ENCODE peak calls at places on chromosomes 2 and 18, in ten cellular contexts. One of them, this sample, is unnamed.

GRCh38 chr2:105329561-105330495 is at the start of gene TGFBRAP1:
- DNase-seq in neuronal stem cell: peak; percentile 41
- DNase-seq in esophagus muscularis mucosa: no peak
- DNase-seq in DND-41: peak; percentile 56
- DNase-seq in K562: peak; percentile 67
- DNase-seq in SJCRH30: peak; percentile 66
- DNase-seq in spleen: peak; percentile 92
- DNase-seq in kidney: peak; percentile 85
- DNase-seq in left lung: peak; percentile 93
- DNase-seq in mucosa of descending colon: peak; percentile 55
- DNase-seq in this sample: peak; percentile 70

GRCh38 chr2:102520009-102520408 is 47.0 kb downstream of the SLC9A4 start:
- DNase-seq in neuronal stem cell: peak; percentile 18
- DNase-seq in esophagus muscularis mucosa: no peak
- DNase-seq in DND-41: peak; percentile 15
- DNase-seq in K562: peak; percentile 70
- DNase-seq in SJCRH30: peak; percentile 53
- DNase-seq in spleen: no peak
- DNase-seq in kidney: no peak
- DNase-seq in left lung: no peak
- DNase-seq in mucosa of descending colon: peak; percentile 35
- DNase-seq in this sample: no peak

GRCh38 chr2:236857781-236858180 is 227.9 kb upstream of the COPS8 start:
- DNase-seq in neuronal stem cell: no peak
- DNase-seq in esophagus muscularis mucosa: peak; percentile 72
- DNase-seq in DND-41: no peak
- DNase-seq in K562: no peak
- DNase-seq in SJCRH30: no peak
- DNase-seq in spleen: no peak
- DNase-seq in kidney: no peak
- DNase-seq in left lung: no peak
- DNase-seq in mucosa of descending colon: no peak
- DNase-seq in this sample: peak; percentile 20

GRCh38 chr18:3297025-3297984 is 35.4 kb downstream of the MYL12B start:
- DNase-seq in neuronal stem cell: peak; percentile 78
- DNase-seq in esophagus muscularis mucosa: peak; percentile 93
- DNase-seq in DND-41: peak; percentile 94
- DNase-seq in K562: peak; percentile 93
- DNase-seq in SJCRH30: peak; percentile 49
- DNase-seq in spleen: peak; percentile 94
- DNase-seq in kidney: peak; percentile 95
- DNase-seq in left lung: peak; percentile 89
- DNase-seq in mucosa of descending colon: peak; percentile 98
- DNase-seq in this sample: peak; percentile 91

GRCh38 chr2:161113693-161114417 is 46.4 kb upstream of the TANK start:
- DNase-seq in neuronal stem cell: no peak
- DNase-seq in esophagus muscularis mucosa: no peak
- DNase-seq in DND-41: no peak
- DNase-seq in K562: no peak
- DNase-seq in SJCRH30: no peak
- DNase-seq in spleen: no peak
- DNase-seq in kidney: no peak
- DNase-seq in left lung: no peak
- DNase-seq in mucosa of descending colon: no peak
- DNase-seq in this sample: no peak

GRCh38 chr2:101253013-101253712 is 477 bp downstream of the CNOT11 start:
- DNase-seq in neuronal stem cell: no peak
- DNase-seq in esophagus muscularis mucosa: no peak
- DNase-seq in DND-41: peak; percentile 77
- DNase-seq in K562: peak; percentile 67
- DNase-seq in SJCRH30: peak; percentile 56
- DNase-seq in spleen: peak; percentile 98
- DNase-seq in kidney: peak; percentile 92
- DNase-seq in left lung: peak; percentile 93
- DNase-seq in mucosa of descending colon: peak; percentile 68
- DNase-seq in this sample: peak; percentile 80

GRCh38 chr2:101696272-101697123 is 1.0 kb upstream of the MAP4K4 start:
- DNase-seq in neuronal stem cell: no peak
- DNase-seq in esophagus muscularis mucosa: peak; percentile 81
- DNase-seq in DND-41: no peak
- DNase-seq in K562: no peak
- DNase-seq in SJCRH30: peak; percentile 44
- DNase-seq in spleen: no peak
- DNase-seq in kidney: peak; percentile 67
- DNase-seq in left lung: no peak
- DNase-seq in mucosa of descending colon: peak; percentile 39
- DNase-seq in this sample: no peak

GRCh38 chr2:86314125-86314524 is 23.3 kb downstream of the REEP1 start:
- DNase-seq in neuronal stem cell: no peak
- DNase-seq in esophagus muscularis mucosa: no peak
- DNase-seq in DND-41: no peak
- DNase-seq in K562: no peak
- DNase-seq in SJCRH30: no peak
- DNase-seq in spleen: no peak
- DNase-seq in kidney: no peak
- DNase-seq in left lung: no peak
- DNase-seq in mucosa of descending colon: no peak
- DNase-seq in this sample: no peak

GRCh38 chr18:74286106-74286856 is 5.5 kb downstream of the CYB5A start:
- DNase-seq in neuronal stem cell: no peak
- DNase-seq in esophagus muscularis mucosa: peak; percentile 60
- DNase-seq in DND-41: no peak
- DNase-seq in K562: no peak
- DNase-seq in SJCRH30: no peak
- DNase-seq in spleen: no peak
- DNase-seq in kidney: no peak
- DNase-seq in left lung: no peak
- DNase-seq in mucosa of descending colon: no peak
- DNase-seq in this sample: no peak

GRCh38 chr2:66452917-66453316 is 18.0 kb downstream of the MEIS1 start:
- DNase-seq in neuronal stem cell: no peak
- DNase-seq in esophagus muscularis mucosa: no peak
- DNase-seq in DND-41: no peak
- DNase-seq in K562: no peak
- DNase-seq in SJCRH30: no peak
- DNase-seq in spleen: no peak
- DNase-seq in kidney: no peak
- DNase-seq in left lung: no peak
- DNase-seq in mucosa of descending colon: no peak
- DNase-seq in this sample: no peak

GRCh38 chr18:46156838-46157237 is 52.7 kb downstream of the HAUS1 start:
- DNase-seq in neuronal stem cell: no peak
- DNase-seq in esophagus muscularis mucosa: no peak
- DNase-seq in DND-41: no peak
- DNase-seq in K562: no peak
- DNase-seq in SJCRH30: no peak
- DNase-seq in spleen: no peak
- DNase-seq in kidney: no peak
- DNase-seq in left lung: no peak
- DNase-seq in mucosa of descending colon: no peak
- DNase-seq in this sample: no peak

GRCh38 chr2:215882689-215883088 is 130.7 kb downstream of the MREG start:
- DNase-seq in neuronal stem cell: no peak
- DNase-seq in esophagus muscularis mucosa: no peak
- DNase-seq in DND-41: no peak
- DNase-seq in K562: no peak
- DNase-seq in SJCRH30: no peak
- DNase-seq in spleen: no peak
- DNase-seq in kidney: no peak
- DNase-seq in left lung: no peak
- DNase-seq in mucosa of descending colon: no peak
- DNase-seq in this sample: no peak

GRCh38 chr2:216516730-216517350 is 18.2 kb downstream of the RPL37A start:
- DNase-seq in neuronal stem cell: no peak
- DNase-seq in esophagus muscularis mucosa: no peak
- DNase-seq in DND-41: no peak
- DNase-seq in K562: no peak
- DNase-seq in SJCRH30: peak; percentile 66
- DNase-seq in spleen: no peak
- DNase-seq in kidney: no peak
- DNase-seq in left lung: no peak
- DNase-seq in mucosa of descending colon: no peak
- DNase-seq in this sample: no peak

GRCh38 chr2:184735611-184736010 is 137.3 kb downstream of the ZNF804A start:
- DNase-seq in neuronal stem cell: no peak
- DNase-seq in esophagus muscularis mucosa: no peak
- DNase-seq in DND-41: no peak
- DNase-seq in K562: no peak
- DNase-seq in SJCRH30: no peak
- DNase-seq in spleen: no peak
- DNase-seq in kidney: no peak
- DNase-seq in left lung: no peak
- DNase-seq in mucosa of descending colon: no peak
- DNase-seq in this sample: no peak

GRCh38 chr18:26875040-26875654 is 9.6 kb upstream of the AQP4 start:
- DNase-seq in neuronal stem cell: no peak
- DNase-seq in esophagus muscularis mucosa: no peak
- DNase-seq in DND-41: no peak
- DNase-seq in K562: no peak
- DNase-seq in SJCRH30: no peak
- DNase-seq in spleen: no peak
- DNase-seq in kidney: no peak
- DNase-seq in left lung: no peak
- DNase-seq in mucosa of descending colon: peak; percentile 40
- DNase-seq in this sample: no peak

GRCh38 chr2:120566331-120567035 is 169.2 kb upstream of the GLI2 start:
- DNase-seq in neuronal stem cell: no peak
- DNase-seq in esophagus muscularis mucosa: no peak
- DNase-seq in DND-41: no peak
- DNase-seq in K562: no peak
- DNase-seq in SJCRH30: peak; percentile 51
- DNase-seq in spleen: no peak
- DNase-seq in kidney: peak; percentile 94
- DNase-seq in left lung: no peak
- DNase-seq in mucosa of descending colon: no peak
- DNase-seq in this sample: peak; percentile 25

DNA sequence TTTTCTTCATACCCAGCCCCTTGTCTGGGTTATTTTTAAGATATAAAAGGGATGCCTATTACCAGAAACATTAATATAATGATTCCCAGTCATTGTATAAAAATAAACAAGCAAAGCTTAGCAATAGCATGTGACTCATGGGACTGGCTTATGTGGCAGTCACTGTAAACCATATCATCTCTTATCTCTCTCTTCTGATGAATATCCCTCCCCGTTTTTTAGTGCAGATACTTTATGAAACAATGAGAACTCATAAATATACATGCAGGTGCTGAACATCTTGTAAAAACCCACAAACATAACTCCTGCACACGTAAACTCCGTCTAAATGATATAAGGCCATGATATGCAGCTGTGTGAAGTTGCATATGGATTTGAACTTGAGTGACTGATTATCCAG is 154.9 kb downstream of the MGAT5 start:
- DNase-seq in neuronal stem cell: no peak
- DNase-seq in esophagus muscularis mucosa: no peak
- DNase-seq in DND-41: no peak
- DNase-seq in K562: no peak
- DNase-seq in SJCRH30: no peak
- DNase-seq in spleen: no peak
- DNase-seq in kidney: no peak
- DNase-seq in left lung: no peak
- DNase-seq in mucosa of descending colon: no peak
- DNase-seq in this sample: no peak
- H3K4me1 ChIP-seq in neuronal stem cell: peaks cover 12% of the 10 kb centered on the region
- H3K4me1 ChIP-seq in esophagus muscularis mucosa: peaks cover 36% of the 10 kb centered on the region
- H3K4me1 ChIP-seq in DND-41: peaks cover 41% of the 10 kb centered on the region
- H3K4me1 ChIP-seq in K562: no peaks in the 10 kb centered on the region
- H3K4me1 ChIP-seq in SJCRH30: peaks cover 28% of the 10 kb centered on the region
- H3K4me1 ChIP-seq in spleen: peaks cover 7% of the 10 kb centered on the region
- H3K4me1 ChIP-seq in kidney: no peaks in the 10 kb centered on the region
- H3K4me1 ChIP-seq in left lung: peaks cover 6% of the 10 kb centered on the region
- H3K4me1 ChIP-seq in mucosa of descending colon: peaks cover 13% of the 10 kb centered on the region
- H3K4me1 ChIP-seq in this sample: no peaks in the 10 kb centered on the region

DNA sequence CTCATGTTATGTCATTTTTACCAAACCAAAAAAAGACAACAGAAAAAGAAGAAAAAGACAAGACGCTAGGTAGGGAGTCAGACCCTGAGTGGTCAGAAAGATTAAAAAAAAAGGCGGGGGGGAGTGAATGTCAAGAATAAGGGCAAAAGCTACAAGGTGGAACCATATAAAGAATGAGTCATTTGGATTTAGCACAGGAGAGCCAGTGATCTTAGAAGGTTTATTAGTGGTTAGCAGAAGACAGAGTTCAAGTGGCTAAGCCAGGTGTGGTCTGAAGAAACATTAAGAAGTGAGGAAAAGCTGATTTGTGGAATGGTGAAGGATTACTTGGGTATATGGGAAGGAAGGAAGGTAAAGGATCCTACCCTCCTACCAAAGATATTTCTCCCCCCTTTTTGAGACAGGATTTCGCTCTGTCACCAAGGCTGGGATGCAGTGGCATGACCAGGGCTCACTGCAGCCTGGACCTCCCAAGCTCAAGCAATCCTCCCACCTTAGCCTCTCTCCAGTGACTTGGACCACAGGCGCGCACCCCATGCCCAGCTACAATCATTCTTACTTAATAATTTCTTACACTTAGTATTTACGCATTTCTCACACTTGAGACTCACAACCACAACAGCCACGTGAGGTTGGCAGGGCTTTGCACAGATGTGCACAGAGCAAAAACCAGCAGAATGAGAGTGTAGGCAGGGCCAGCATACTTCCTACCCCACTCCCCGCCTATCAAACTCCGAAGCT is 2.6 kb downstream of the DSC2 start:
- DNase-seq in neuronal stem cell: no peak
- DNase-seq in esophagus muscularis mucosa: no peak
- DNase-seq in DND-41: no peak
- DNase-seq in K562: peak; percentile 32
- DNase-seq in SJCRH30: no peak
- DNase-seq in spleen: no peak
- DNase-seq in kidney: peak; percentile 48
- DNase-seq in left lung: no peak
- DNase-seq in mucosa of descending colon: peak; percentile 33
- DNase-seq in this sample: no peak
- H3K4me3 ChIP-seq in neuronal stem cell: no peak overlapping the region
- H3K4me3 ChIP-seq in esophagus muscularis mucosa: no peak overlapping the region
- H3K4me3 ChIP-seq in DND-41: no peak overlapping the region
- H3K4me3 ChIP-seq in K562: peak overlapping the region; percentile 72
- H3K4me3 ChIP-seq in SJCRH30: no peak overlapping the region
- H3K4me3 ChIP-seq in spleen: no peak overlapping the region
- H3K4me3 ChIP-seq in kidney: peak overlapping the region; percentile 71
- H3K4me3 ChIP-seq in left lung: no peak overlapping the region
- H3K4me3 ChIP-seq in mucosa of descending colon: no peak overlapping the region
- H3K4me3 ChIP-seq in this sample: no peak overlapping the region

GRCh38 chr2:181120625-181121024 is 140.2 kb downstream of the UBE2E3 start:
- DNase-seq in neuronal stem cell: no peak
- DNase-seq in esophagus muscularis mucosa: no peak
- DNase-seq in DND-41: no peak
- DNase-seq in K562: no peak
- DNase-seq in SJCRH30: no peak
- DNase-seq in spleen: no peak
- DNase-seq in kidney: no peak
- DNase-seq in left lung: no peak
- DNase-seq in mucosa of descending colon: no peak
- DNase-seq in this sample: no peak
- H3K4me1 ChIP-seq in neuronal stem cell: no peaks in the 10 kb centered on the region
- H3K4me1 ChIP-seq in esophagus muscularis mucosa: no peaks in the 10 kb centered on the region
- H3K4me1 ChIP-seq in DND-41: peaks cover 28% of the 10 kb centered on the region
- H3K4me1 ChIP-seq in K562: no peaks in the 10 kb centered on the region
- H3K4me1 ChIP-seq in SJCRH30: peaks cover 5% of the 10 kb centered on the region
- H3K4me1 ChIP-seq in spleen: no peaks in the 10 kb centered on the region
- H3K4me1 ChIP-seq in kidney: no peaks in the 10 kb centered on the region
- H3K4me1 ChIP-seq in left lung: no peaks in the 10 kb centered on the region
- H3K4me1 ChIP-seq in mucosa of descending colon: no peaks in the 10 kb centered on the region
- H3K4me1 ChIP-seq in this sample: no peaks in the 10 kb centered on the region

GRCh38 chr2:25253153-25253617 is 84.8 kb upstream of the POMC start:
- DNase-seq in neuronal stem cell: no peak
- DNase-seq in esophagus muscularis mucosa: no peak
- DNase-seq in DND-41: no peak
- DNase-seq in K562: no peak
- DNase-seq in SJCRH30: no peak
- DNase-seq in spleen: no peak
- DNase-seq in kidney: no peak
- DNase-seq in left lung: no peak
- DNase-seq in mucosa of descending colon: no peak
- DNase-seq in this sample: no peak
- H3K4me3 ChIP-seq in neuronal stem cell: peak overlapping the region; percentile 5
- H3K4me3 ChIP-seq in esophagus muscularis mucosa: peak overlapping the region; percentile 68
- H3K4me3 ChIP-seq in DND-41: no peak overlapping the region
- H3K4me3 ChIP-seq in K562: no peak overlapping the region
- H3K4me3 ChIP-seq in SJCRH30: no peak overlapping the region
- H3K4me3 ChIP-seq in spleen: no peak overlapping the region
- H3K4me3 ChIP-seq in kidney: no peak overlapping the region
- H3K4me3 ChIP-seq in left lung: no peak overlapping the region
- H3K4me3 ChIP-seq in mucosa of descending colon: no peak overlapping the region
- H3K4me3 ChIP-seq in this sample: no peak overlapping the region

This sample was measured in right lobe of liver.